ENCODE peak calls at places on chromosomes 11 and 22, in four cellular contexts. E is stomach, Y is H1, M is A549. J is an unnamed sample.

GRCh38 chr22:46815896-46816721 is 53.7 kb downstream of the TBC1D22A start:
- DNase-seq in E (no peak), M (no peak), Y (no peak), J (no peak)

GRCh38 chr11:94800394-94800793 is 32.2 kb downstream of the AMOTL1 start:
- DNase-seq in M (no peak), E (no peak), Y (no peak), J (peak)

GRCh38 chr11:83063073-83063754 is 8.5 kb downstream of the RAB30 start:
- DNase-seq in M (no peak), E (no peak), Y (no peak), J (no peak)

GRCh38 chr11:113377606-113378005 is 10.0 kb upstream of the ANKK1 start:
- DNase-seq in Y (no peak), E (no peak), M (no peak), J (no peak)

GRCh38 chr22:41975299-41976069 is 6.2 kb downstream of the SEPTIN3 start:
- DNase-seq in M (no peak), E (no peak), Y (no peak), J (no peak)

GRCh38 chr11:69877235-69877634 is 58.0 kb upstream of the FGF3 start:
- DNase-seq in Y (no peak), E (no peak), M (no peak), J (no peak)

GRCh38 chr11:96259053-96259837 is 83.8 kb downstream of the MAML2 start:
- DNase-seq in Y (no peak), M (peak), E (no peak), J (no peak)

GRCh38 chr22:49999901-50000586 is 12.5 kb downstream of the IL17REL start:
- DNase-seq in M (no peak), Y (no peak), E (no peak), J (no peak)

GRCh38 chr11:71252782-71253730 is 679 bp upstream of the SHANK2 start:
- DNase-seq in Y (no peak), M (peak), E (peak), J (no peak)

DNA sequence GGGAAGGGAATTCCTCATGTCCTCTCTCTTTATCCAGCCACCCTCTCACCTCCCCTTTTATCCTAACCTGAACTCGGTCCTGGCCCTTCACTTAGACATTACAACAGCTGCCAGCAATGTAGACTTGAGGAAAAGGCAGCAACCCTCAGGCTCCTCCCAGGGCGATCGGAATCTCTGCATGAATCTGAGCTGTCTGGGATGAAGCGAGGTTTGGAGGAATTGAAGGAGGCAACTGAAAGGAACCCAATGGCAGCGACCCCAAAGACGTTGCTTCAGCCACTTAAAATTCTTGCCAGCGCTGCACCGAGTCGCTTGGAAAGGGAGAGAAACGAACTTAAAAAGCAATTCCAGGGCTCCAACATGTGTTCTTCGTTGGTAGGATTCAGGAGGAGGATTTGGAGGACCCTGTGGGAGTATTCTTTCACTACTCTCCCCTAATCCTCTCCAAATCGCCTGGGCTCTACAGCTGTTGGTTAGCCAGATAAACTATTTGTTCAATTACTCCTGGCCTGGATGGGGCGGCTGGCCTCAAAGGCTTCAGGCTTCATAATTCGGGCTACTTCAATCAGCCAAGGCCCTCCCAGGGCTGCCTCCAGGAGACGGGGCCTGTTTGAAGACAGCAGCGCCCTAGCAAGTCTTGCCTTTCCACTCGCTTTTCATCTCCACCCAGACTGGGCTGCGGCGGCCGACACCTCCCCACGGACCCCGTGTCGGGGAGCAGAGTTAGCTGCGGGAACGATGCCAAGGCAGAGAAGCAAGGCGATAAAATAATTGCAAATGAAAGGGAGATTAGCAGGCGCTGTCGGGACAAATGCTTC is 72.4 kb upstream of the TMEM45B start:
- DNase-seq in Y (no peak), M (no peak), E (peak), J (no peak)
- H3K4me3 ChIP-seq in Y (no peak), M (no peak), E (no peak), J (no peak)

GRCh38 chr11:422249-422656 is 7.5 kb upstream of the SIGIRR start:
- DNase-seq in M (no peak), Y (no peak), E (no peak), J (no peak)
- TF ChIP-seq EP300 in M (no peak), Y (no peak), E (no peak), J (no peak)

GRCh38 chr11:2270322-2271076 is at the start of gene ASCL2:
- DNase-seq in E (peak), M (no peak), Y (no peak), J (no peak)

GRCh38 chr11:2271077-2271326 is 614 bp upstream of the ASCL2 start:
- DNase-seq in E (peak), M (no peak), Y (no peak), J (no peak)

GRCh38 chr11:2268911-2269600 is 1.3 kb downstream of the ASCL2 start:
- DNase-seq in Y (no peak), M (no peak), E (peak), J (peak)

GRCh38 chr11:2267871-2268825 is 2.2 kb downstream of the ASCL2 start:
- DNase-seq in Y (no peak), E (peak), M (no peak), J (no peak)

DNA sequence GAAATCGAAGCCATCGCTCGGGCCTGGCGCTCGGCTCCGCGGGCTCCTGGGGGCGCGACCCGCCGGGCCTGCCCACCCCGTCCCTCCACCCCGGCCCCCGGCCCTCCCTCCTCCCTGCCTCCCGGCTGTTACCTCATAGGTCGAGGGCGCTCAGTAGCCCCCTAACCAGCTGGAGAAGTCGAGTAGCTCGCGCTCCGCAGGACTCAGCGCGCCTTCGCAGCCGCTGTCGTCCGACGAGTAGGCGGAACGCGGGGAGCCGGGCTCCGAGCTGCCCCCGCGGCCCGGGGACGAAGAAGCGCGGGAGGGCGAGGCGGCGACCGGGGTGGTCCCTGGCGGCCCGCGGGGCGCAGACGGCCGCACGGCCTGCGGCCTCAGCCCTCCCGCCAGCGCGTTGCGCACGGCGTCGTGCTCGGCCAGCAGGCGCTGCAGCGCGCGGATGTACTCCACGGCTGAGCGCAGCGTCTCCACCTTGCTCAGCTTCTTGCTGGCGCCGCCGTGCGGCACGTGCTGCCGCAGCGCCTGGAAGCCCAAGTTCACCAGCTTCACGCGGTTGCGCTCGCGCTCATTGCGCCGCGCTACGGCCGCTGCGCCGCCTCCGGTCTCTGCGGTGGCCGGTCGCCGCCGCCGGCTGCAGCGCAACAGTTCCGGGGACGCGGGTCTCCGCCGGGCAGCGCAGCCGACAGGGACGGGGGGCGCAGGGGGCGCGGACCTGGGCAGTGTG is 627 bp downstream of the ASCL2 start:
- DNase-seq in Y (peak), M (peak), E (peak), J (no peak)
- H3K4me3 ChIP-seq in Y (peak), M (peak), E (peak), J (peak)

DNA sequence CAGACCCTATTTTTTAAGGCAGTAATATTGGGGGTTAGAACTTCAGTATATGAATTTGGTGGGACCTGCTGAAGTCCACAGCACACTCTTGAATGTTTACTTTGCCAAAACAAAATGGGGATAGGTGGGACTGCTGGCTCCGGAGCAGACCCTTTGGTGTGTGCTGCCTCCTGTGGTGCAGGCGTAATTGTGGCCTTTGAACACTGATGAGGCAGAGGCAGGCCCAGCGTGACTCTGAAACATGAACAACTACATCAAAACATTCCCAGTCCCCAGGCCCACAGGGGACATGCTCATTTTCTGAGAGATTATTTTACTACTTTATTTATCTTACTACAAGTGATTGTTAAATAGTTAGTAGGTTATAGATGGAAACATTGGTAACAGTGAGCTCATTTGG is 225.0 kb upstream of the TBCEL start:
- DNase-seq in Y (no peak), M (no peak), E (no peak), J (no peak)
- TF ChIP-seq EP300 in Y (no peak), M (no peak), E (no peak), J (no peak)

GRCh38 chr11:128156486-128156885 is 430.9 kb downstream of the ETS1 start:
- DNase-seq in E (no peak), Y (no peak), M (no peak), J (no peak)
- H3K4me3 ChIP-seq in E (no peak), Y (no peak), M (no peak), J (no peak)

DNA sequence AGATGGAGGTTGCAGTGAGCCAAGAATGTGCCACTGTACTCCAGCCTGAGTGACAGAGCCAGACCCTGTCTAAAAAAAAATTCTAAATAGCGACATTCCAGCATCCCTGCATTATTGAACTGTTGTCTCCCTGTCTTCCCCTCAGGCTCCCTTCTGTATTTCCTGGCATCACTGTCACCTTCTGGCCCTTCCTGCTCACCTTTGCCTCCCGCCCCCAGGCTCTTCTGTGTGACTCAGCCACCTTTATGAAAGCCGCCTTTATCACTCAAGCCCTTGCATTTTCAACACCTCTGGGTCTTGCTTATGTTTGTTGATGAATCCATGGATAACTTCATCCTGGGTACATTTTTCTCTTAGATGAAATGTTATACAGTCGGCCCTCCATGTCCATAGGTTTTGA is 21.1 kb downstream of the UBASH3B start:
- DNase-seq in Y (no peak), E (no peak), M (peak), J (no peak)
- TF ChIP-seq EP300 in Y (no peak), E (no peak), M (no peak), J (no peak)

DNA sequence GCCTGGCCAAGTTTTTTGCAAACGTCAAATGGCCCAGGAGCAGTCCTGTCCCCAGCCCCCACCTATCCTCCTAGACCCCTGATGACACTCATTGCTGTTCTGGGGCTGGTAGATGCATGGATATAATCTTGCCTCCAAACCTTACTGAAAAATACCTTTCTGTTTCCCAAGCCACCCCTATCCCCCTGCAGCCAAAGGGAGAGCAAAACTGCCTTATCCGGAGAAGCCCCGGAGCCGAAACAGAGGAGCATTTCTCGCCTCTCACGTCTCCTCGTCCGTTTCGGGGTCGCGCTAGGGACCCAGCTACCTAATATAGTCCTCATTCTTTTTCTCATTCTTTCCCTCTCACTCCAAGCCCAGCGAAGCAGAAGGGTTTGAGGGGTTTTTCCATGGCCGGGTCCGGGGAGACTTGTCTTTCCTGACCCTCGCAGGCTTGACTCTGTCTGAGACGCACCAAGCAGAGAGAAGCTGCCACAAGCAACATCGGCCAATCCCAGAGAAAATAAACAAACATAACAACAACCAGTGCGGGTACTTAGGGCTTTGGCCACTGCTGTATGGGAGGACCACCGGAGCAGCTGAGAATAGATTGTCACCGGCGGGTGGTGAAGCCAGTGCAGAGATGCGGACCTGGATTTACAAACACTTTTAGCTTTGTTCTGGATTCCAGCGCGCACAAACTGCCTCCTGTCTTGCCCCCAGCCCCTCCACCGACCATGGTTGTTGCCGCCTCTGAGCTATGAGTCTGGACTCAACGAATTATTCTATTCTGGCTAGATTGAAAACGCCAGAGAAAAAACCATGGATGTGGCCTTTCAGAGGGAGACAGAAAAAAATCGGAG is 1.6 kb downstream of the BSX start:
- DNase-seq in E (no peak), Y (no peak), M (no peak), J (no peak)
- H3K4me3 ChIP-seq in E (no peak), Y (no peak), M (no peak), J (no peak)

DNA sequence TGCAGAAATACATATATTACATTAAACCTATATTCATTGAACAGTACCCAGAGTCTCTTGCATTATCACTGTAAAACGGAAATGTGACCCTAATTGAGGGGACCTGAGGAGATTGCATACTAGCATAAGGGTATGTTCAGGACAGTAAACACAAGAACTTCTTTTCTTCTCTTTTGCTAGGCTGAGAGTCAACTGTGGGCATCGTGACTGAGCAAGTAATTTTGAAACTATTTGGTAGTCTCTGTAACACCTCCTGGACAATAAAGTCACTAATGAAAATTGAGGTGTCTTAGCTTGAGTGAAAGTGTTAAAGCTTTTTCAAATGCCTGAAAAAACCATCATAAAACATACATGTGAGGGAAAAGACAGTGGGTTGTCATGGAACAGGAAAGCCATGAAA is 90.9 kb downstream of the PDHX start:
- DNase-seq in M (no peak), Y (no peak), E (no peak), J (no peak)
- TF ChIP-seq EP300 in M (no peak), Y (no peak), E (no peak), J (no peak)

GRCh38 chr11:15941206-15941770 is 415.1 kb downstream of the SOX6 start:
- DNase-seq in E (no peak), Y (peak), M (no peak), J (no peak)
- H3K4me3 ChIP-seq in E (no peak), Y (no peak), M (no peak), J (no peak)

GRCh38 chr11:102419181-102419580 is 33.4 kb downstream of the TMEM123 start:
- DNase-seq in Y (no peak), E (no peak), M (no peak), J (no peak)

GRCh38 chr11:102420547-102420946 is 32.0 kb downstream of the TMEM123 start:
- DNase-seq in Y (no peak), E (no peak), M (no peak), J (no peak)

GRCh38 chr11:102422817-102423725 is 29.5 kb downstream of the TMEM123 start:
- DNase-seq in Y (no peak), M (no peak), E (no peak), J (no peak)

GRCh38 chr11:102416974-102417373 is 35.6 kb downstream of the TMEM123 start:
- DNase-seq in Y (no peak), M (no peak), E (no peak), J (no peak)

DNA sequence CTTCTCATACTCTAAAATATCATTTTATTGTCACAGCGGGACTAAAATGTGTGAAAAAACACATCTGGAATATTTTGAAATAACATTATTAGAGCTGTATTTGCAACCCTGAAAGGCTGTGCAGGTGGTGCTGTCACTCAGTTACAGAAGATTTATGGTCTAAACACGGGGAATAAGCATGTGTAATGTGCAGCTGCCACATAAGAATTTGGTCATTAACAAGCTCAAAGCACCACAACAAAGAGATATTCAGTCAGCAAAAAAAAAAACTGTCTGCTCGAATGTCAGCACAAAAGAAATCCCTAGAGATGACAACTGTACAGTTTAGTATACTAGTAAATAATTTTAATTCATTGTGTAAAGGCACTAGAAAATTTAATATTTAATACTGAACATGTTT is 31.3 kb downstream of the TMEM123 start:
- DNase-seq in Y (no peak), E (no peak), M (no peak), J (no peak)
- TF ChIP-seq EP300 in Y (no peak), E (no peak), M (no peak), J (no peak)

J was measured in tibial nerve.